ENCODE peak calls at places on chromosomes 3 and 15, in eight cellular contexts. P is cardiac muscle cell, Y is OCI-LY7, O is body of pancreas, C is PC-9, N is GM23338, F is PC-3, B is IMR-90. W is an unnamed sample.

GRCh38 chr3:11556851-11557644 is 86.7 kb downstream of the VGLL4 start:
- DNase-seq in F (no peak), O (no peak), P (peak; percentile 89), Y (no peak), B (peak; percentile 88), N (no peak), C (no peak), W (no peak)

GRCh38 chr15:55277116-55277564 is 12.5 kb downstream of the RAB27A start:
- DNase-seq in P (peak; percentile 48), B (peak; percentile 82), O (no peak), N (no peak), F (no peak), Y (no peak), C (no peak), W (no peak)

GRCh38 chr3:177126015-177126773 is 71.1 kb downstream of the TBL1XR1 start:
- DNase-seq in Y (no peak), B (peak; percentile 90), F (peak; percentile 67), P (peak; percentile 89), O (no peak), C (no peak), N (no peak), W (no peak)

GRCh38 chr3:48186993-48187578 is 1.1 kb downstream of the CDC25A start:
- DNase-seq in O (no peak), N (no peak), C (no peak), B (peak; percentile 25), Y (peak; percentile 18), F (peak; percentile 27), P (peak; percentile 34), W (no peak)

GRCh38 chr3:136852180-136852579 is 9.8 kb upstream of the NCK1 start:
- DNase-seq in B (no peak), O (no peak), F (no peak), Y (no peak), P (no peak), N (no peak), C (no peak), W (no peak)

GRCh38 chr15:78208887-78209645 is 25.3 kb downstream of the ACSBG1 start:
- DNase-seq in B (no peak), C (peak; percentile 71), O (peak; percentile 17), Y (no peak), P (no peak), N (no peak), F (peak; percentile 43), W (no peak)

GRCh38 chr3:159749406-159749805 is 239.2 kb upstream of the IL12A start:
- DNase-seq in N (no peak), Y (no peak), C (no peak), F (no peak), B (no peak), P (no peak), O (no peak), W (no peak)

GRCh38 chr3:102353148-102353547 is 81.7 kb upstream of the ZPLD1 start:
- DNase-seq in F (no peak), C (no peak), Y (no peak), N (no peak), O (no peak), B (no peak), P (peak; percentile 28), W (no peak)

GRCh38 chr15:66706225-66706732 is 4.2 kb downstream of the SMAD6 start:
- DNase-seq in B (peak; percentile 35), C (no peak), P (peak; percentile 71), Y (no peak), O (peak; percentile 23), N (no peak), F (no peak), W (no peak)

GRCh38 chr3:124780356-124780755 is 50.1 kb downstream of the UMPS start:
- DNase-seq in B (peak; percentile 68), C (no peak), F (no peak), Y (no peak), N (peak; percentile 41), O (no peak), P (peak; percentile 96), W (no peak)

GRCh38 chr15:60299452-60300047 is 98.2 kb downstream of the ANXA2 start:
- DNase-seq in N (peak; percentile 48), P (peak; percentile 34), Y (no peak), O (peak; percentile 34), C (no peak), F (peak; percentile 13), B (no peak), W (no peak)
- TF ChIP-seq CTCF in N (peak; percentile 23), P (peak; percentile 25), Y (no peak), O (no peak), C (no peak), F (no peak), B (no peak), W (no peak)

DNA sequence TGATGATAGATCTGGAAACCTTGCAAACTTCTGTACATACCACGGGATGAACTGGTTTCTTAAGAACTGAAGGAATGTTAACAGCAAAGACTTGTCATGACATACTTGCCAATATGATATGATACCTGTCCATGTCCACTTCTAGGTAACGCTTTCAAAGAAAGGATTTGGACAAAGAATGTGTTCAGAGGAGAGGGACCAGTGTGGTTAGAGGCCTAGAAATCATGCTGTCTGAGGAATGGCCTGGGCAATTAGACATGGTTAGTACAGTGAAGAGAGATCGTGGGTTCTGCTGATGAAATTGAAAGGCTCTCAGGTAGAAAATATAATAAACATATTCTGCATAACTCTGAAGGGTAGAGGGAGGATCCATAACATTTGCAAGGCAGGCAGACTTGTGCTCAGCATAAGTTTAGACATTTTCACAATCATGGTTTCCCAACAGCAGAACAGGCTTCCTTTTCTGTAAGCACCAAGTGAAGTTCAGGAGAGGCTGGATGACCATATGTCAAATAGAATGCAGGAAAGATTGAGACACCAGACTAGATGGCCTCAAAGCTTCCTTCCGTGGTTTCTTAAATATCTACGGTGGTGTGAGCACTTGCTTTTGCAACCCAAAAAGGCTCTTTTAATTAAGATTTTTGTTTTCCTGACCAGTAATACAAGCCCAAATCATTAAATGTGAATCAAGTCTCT is 39.9 kb downstream of the TGFBR2 start:
- DNase-seq in B (no peak), P (peak; percentile 68), F (no peak), O (no peak), C (no peak), Y (no peak), N (no peak), W (no peak)
- TF ChIP-seq CTCF in B (no peak), P (no peak), F (no peak), O (no peak), C (no peak), Y (no peak), N (no peak), W (no peak)

DNA sequence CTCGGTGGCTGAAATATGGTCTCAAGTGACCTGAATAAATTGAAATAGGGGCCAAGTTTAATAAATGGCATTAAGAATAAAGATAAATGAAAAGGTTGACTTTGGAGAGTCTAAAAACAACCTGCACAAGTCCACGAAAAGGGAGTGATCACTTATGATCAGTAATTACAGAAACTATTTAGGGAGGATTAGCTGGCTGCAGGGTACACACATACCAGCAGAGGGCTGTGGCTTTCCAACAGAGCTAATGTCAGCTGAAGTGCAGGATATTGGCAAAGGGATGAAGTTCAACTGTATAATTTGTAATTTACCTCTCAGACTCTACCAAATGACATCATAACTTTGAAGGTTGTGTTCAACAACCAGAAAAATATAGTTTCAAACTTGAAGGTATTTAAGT is 86.8 kb downstream of the SYNPR start:
- DNase-seq in O (no peak), N (peak; percentile 74), B (no peak), Y (no peak), F (no peak), C (no peak), P (peak; percentile 13), W (no peak)
- TF ChIP-seq CTCF in O (peak; percentile 21), N (peak; percentile 82), B (no peak), Y (peak; percentile 41), F (peak; percentile 34), C (no peak), P (peak; percentile 20), W (no peak)

GRCh38 chr15:62907275-62907674 is 135.3 kb upstream of the TPM1 start:
- DNase-seq in O (no peak), Y (no peak), N (no peak), B (no peak), P (no peak), C (no peak), F (no peak), W (no peak)
- TF ChIP-seq CTCF in O (no peak), Y (no peak), N (no peak), B (no peak), P (no peak), C (no peak), F (no peak), W (no peak)

GRCh38 chr15:52163321-52164190 is 27.6 kb downstream of the GNB5 start:
- DNase-seq in C (no peak), N (peak; percentile 88), B (no peak), Y (peak; percentile 45), F (no peak), O (no peak), P (no peak), W (no peak)

GRCh38 chr15:52161406-52161966 is 29.7 kb downstream of the GNB5 start:
- DNase-seq in O (no peak), B (no peak), C (no peak), P (no peak), F (no peak), Y (no peak), N (no peak), W (no peak)

GRCh38 chr15:52164631-52165265 is 26.4 kb downstream of the GNB5 start:
- DNase-seq in Y (peak; percentile 65), O (no peak), P (peak; percentile 30), B (peak; percentile 45), C (no peak), F (no peak), N (no peak), W (no peak)

GRCh38 chr15:52162260-52162659 is 28.9 kb downstream of the GNB5 start:
- DNase-seq in F (no peak), O (no peak), P (no peak), Y (no peak), B (peak; percentile 91), N (no peak), C (no peak), W (no peak)

DNA sequence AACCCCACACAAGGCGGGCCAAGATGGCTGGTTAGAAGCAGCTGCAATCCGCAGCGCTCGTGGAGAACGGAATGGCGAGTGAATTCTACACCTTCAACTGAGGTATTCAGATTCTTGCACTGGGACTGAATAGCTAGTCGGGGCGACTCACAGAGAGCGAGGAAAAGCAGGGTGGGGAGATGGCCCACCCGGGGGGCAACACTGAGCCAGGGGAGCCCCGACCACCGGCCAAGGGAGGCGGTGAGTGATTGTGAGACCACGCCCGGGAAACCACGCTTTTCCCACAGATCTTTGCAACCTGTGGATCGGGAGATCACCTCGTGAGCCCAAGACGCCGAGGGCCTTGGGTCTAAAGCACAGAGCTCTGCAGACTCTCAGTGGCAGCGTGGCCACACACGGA is 28.3 kb downstream of the GNB5 start:
- DNase-seq in P (no peak), B (no peak), O (no peak), N (no peak), F (no peak), Y (no peak), C (no peak), W (no peak)
- TF ChIP-seq CTCF in P (no peak), B (no peak), O (no peak), N (no peak), F (no peak), Y (no peak), C (no peak), W (no peak)

W was measured in omental fat pad.